ENCODE peak calls at places on chromosomes 5 and 9, in eight cellular contexts. U is brain microvascular endothelial cell; M is stomach; G is mesendoderm; J is mammary epithelial cell; R is left lung; Z is CD8-positive, alpha-beta T cell; A is aorta. N is an unnamed sample. For H3K27me3, the result is how much of the 10 kb centered on the place peaks cover.

GRCh38 chr9:114289106-114289505 is 33.8 kb upstream of the ORM1 start:
- DNase-seq in U (no peak), M (no peak), G (no peak), J (no peak), R (peak), Z (no peak), A (peak), N (no peak)

GRCh38 chr5:40106847-40107246 is 572.9 kb upstream of the PTGER4 start:
- DNase-seq in U (no peak), M (no peak), G (no peak), J (no peak), R (no peak), Z (no peak), A (no peak), N (no peak)

GRCh38 chr9:69762527-69762926 is 2.7 kb upstream of the PTAR1 start:
- DNase-seq in U (no peak), M (no peak), G (no peak), J (no peak), R (no peak), Z (no peak), A (no peak), N (no peak)

GRCh38 chr9:137582286-137582860 is 3.6 kb upstream of the DPH7 start:
- DNase-seq in U (no peak), M (peak), G (peak), J (no peak), R (no peak), Z (no peak), A (no peak), N (peak)

GRCh38 chr9:137195525-137196220 is 4.9 kb downstream of the TPRN start:
- DNase-seq in U (no peak), M (peak), G (no peak), J (no peak), R (no peak), Z (no peak), A (no peak), N (no peak)

GRCh38 chr5:168578506-168579205 is 512 bp downstream of the PANK3 start:
- DNase-seq in U (no peak), M (no peak), G (peak), J (no peak), R (no peak), Z (no peak), A (no peak), N (no peak)

GRCh38 chr9:109179801-109180523 is 12.9 kb upstream of the FRRS1L start:
- DNase-seq in U (no peak), M (no peak), G (no peak), J (no peak), R (no peak), Z (no peak), A (no peak), N (no peak)

GRCh38 chr9:137813651-137814415 is 63.7 kb upstream of the CACNA1B start:
- DNase-seq in U (no peak), M (no peak), G (no peak), J (peak), R (peak), Z (no peak), A (peak), N (peak)

GRCh38 chr5:143147918-143148317 is 255.6 kb downstream of the NR3C1 start:
- DNase-seq in U (no peak), M (no peak), G (no peak), J (no peak), R (no peak), Z (no peak), A (no peak), N (no peak)

GRCh38 chr9:124621371-124622328 is 114.5 kb upstream of the NR5A1 start:
- DNase-seq in U (peak), M (no peak), G (peak), J (peak), R (no peak), Z (peak), A (no peak), N (no peak)

GRCh38 chr5:97560176-97560993 is 377.3 kb upstream of the RIOK2 start:
- DNase-seq in U (no peak), M (no peak), G (no peak), J (peak), R (no peak), Z (no peak), A (no peak), N (no peak)

GRCh38 chr5:158727771-158728311 is 371.9 kb downstream of the EBF1 start:
- DNase-seq in U (peak), M (no peak), G (no peak), J (no peak), R (peak), Z (no peak), A (peak), N (no peak)

GRCh38 chr9:129569506-129570449 is 51.1 kb downstream of the C9orf50 start:
- DNase-seq in U (no peak), M (peak), G (peak), J (no peak), R (no peak), Z (no peak), A (no peak), N (peak)

GRCh38 chr5:122723606-122724352 is 51.1 kb upstream of the SNX2 start:
- DNase-seq in U (peak), M (no peak), G (peak), J (peak), R (no peak), Z (no peak), A (no peak), N (peak)

GRCh38 chr9:111926421-111926875 is 29.8 kb downstream of the UGCG start:
- DNase-seq in U (peak), M (no peak), G (no peak), J (no peak), R (peak), Z (peak), A (no peak), N (no peak)

GRCh38 chr5:119532637-119533036 is 80.3 kb downstream of the HSD17B4 start:
- DNase-seq in U (no peak), M (no peak), G (no peak), J (no peak), R (no peak), Z (no peak), A (no peak), N (no peak)

GRCh38 chr9:23822331-23823169 is 3.5 kb downstream of the ELAVL2 start:
- DNase-seq in U (no peak), M (no peak), G (peak), J (no peak), R (no peak), Z (no peak), A (peak), N (peak)

GRCh38 chr9:23825143-23825531 is 903 bp downstream of the ELAVL2 start:
- DNase-seq in U (no peak), M (no peak), G (peak), J (peak), R (no peak), Z (no peak), A (no peak), N (peak)

GRCh38 chr9:23826120-23826629 is at the start of gene ELAVL2:
- DNase-seq in U (peak), M (peak), G (peak), J (peak), R (peak), Z (no peak), A (peak), N (peak)

GRCh38 chr9:23825700-23826099 is 340 bp downstream of the ELAVL2 start:
- DNase-seq in U (no peak), M (no peak), G (no peak), J (no peak), R (no peak), Z (no peak), A (no peak), N (no peak)

DNA sequence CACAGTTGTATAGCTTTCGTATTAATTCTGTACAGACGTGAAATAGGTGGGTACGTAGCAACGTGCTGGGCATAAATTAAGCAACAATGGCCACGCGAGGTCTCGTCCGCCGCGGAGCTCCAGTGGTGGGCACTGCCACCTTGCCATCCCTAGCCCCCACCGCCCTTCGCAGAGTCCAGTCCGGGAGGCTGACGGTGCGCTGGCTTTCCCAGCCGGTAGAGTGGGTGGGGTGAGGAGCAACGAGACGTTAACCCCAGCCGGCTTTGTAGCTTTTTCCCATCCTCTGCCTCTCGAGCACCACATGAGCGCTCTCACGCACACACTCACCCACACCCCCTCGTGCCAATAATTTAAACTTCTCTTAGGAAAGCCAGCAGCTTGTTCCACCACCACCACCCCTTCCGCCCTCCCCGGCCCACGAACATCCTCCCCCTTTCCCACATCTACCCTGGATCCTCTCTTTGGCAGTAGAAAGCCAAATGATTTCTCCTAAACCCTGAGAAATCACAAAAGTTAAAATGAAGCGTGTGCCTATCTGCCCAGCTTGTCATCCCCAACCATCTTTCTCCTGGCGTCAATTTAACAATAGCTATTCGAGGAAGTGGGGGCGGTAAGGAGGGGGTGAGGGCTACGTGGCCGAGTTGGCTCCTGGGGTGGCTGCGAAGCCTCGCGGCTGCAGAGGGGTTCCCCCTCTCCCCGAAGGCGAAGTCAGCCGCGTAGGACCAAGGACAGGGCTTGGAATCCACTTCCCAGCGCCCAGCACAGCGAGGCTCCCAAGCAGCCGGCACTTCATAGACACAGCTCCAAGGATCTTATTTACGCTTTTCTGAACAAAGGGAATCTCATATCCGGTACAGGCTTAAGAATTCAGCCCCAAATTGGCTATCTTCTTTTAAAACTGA is 1.5 kb downstream of the ELAVL2 start:
- DNase-seq in U (no peak), M (no peak), G (peak), J (peak), R (no peak), Z (no peak), A (peak), N (peak)
- H3K27me3 ChIP-seq in U (under half), M (under half), G (under half), J (under half), R (half or more), Z (under half), A (under half), N (under half)

DNA sequence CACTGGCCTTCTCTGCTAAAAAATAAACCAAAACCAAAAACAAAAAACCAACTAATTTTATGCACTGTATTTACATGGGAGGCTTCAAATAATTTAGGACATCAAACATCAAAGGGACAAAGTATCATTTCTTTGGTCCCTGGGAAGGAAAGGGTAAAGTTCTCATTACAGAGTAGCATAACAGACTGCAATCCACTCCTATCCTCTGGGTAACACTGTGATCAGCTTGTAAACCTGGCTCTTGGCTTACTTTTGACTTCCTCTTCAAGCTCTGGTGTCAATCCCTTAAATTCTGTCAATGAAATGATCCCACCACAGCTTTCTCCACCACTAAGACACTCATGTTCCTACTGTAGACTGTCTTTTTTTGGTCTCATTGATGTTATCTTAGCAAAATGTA is 69.8 kb upstream of the VCAN start:
- DNase-seq in U (no peak), M (no peak), G (no peak), J (no peak), R (no peak), Z (no peak), A (no peak), N (no peak)
- H3K27me3 ChIP-seq in U (under half), M (under half), G (under half), J (under half), R (under half), Z (under half), A (under half), N (under half)

GRCh38 chr5:10363519-10364185 is 10.2 kb downstream of the MARCHF6 start:
- DNase-seq in U (no peak), M (no peak), G (no peak), J (no peak), R (no peak), Z (no peak), A (no peak), N (no peak)
- H3K27me3 ChIP-seq in U (under half), M (under half), G (under half), J (under half), R (under half), Z (under half), A (under half), N (under half)

DNA sequence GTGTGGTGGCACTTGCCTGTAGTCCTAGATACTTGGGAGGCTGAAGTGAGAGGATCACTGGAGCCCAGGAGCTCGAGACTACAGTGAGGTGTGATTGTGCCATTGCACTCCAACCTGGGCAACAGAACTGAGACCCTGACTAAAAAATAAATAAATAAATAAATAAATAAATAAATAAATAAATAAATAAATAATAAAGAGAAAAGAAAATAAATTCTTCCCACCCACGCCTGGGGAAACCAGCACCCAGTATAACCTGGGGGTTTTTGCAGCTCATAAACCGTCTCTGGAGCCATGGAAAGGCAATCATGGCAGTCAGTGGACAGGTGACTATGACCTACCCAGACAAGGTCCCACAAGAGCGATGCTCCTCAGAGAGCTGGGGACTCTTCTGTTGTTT is 7.9 kb downstream of the WNT8A start:
- DNase-seq in U (no peak), M (no peak), G (no peak), J (no peak), R (no peak), Z (no peak), A (no peak), N (no peak)
- H3K27me3 ChIP-seq in U (under half), M (under half), G (under half), J (under half), R (under half), Z (under half), A (under half), N (half or more)

DNA sequence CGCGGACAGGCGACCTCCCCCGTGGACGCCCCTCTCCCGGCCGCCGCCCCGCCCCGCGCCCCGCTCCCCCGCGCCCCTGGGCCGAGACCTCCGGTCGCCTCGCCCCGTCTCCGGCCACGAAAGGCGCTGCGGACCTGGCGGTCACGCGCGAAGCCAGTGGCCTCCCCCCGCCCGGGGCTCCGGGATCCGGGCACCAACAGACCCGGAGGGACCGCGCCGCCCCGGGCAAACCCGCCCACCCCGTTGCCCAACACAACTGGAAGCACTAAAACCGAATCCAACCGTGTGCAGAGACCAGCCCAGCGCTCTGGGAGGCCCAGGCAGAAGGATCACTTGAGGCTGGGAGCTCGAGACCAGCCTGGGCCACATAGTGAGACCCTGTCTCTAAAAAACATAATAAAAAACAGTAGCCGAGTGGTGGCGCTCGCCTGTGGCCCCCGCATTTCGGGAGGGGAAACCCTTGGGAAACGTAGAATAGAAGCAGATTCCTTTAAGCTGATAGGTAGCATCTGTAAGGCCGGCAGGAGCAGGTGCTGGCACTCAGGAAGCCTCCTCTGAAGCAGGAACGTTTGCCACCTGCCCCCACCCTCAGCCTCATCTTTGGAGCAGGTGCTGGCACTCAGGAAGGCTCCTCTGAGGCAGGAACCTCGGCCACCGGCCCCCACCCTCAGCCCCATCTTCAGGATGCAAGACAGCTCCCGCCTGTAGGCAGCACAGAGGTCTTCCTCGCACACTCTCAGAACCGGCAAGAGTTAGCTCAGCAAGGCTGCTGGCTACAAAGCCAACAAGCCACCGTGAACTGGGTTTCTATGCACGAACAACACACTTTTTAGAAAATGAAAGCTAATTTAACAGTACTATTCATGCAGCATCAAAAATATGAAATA is 4.6 kb upstream of the SLC9A3 start:
- DNase-seq in U (no peak), M (no peak), G (peak), J (no peak), R (no peak), Z (no peak), A (peak), N (peak)
- H3K27me3 ChIP-seq in U (half or more), M (under half), G (under half), J (under half), R (half or more), Z (under half), A (under half), N (under half)

GRCh38 chr5:73380052-73380451 is 68.5 kb downstream of the FOXD1 start:
- DNase-seq in U (no peak), M (no peak), G (no peak), J (no peak), R (no peak), Z (no peak), A (no peak), N (peak)
- H3K27me3 ChIP-seq in U (under half), M (under half), G (under half), J (under half), R (half or more), Z (under half), A (under half), N (under half)

DNA sequence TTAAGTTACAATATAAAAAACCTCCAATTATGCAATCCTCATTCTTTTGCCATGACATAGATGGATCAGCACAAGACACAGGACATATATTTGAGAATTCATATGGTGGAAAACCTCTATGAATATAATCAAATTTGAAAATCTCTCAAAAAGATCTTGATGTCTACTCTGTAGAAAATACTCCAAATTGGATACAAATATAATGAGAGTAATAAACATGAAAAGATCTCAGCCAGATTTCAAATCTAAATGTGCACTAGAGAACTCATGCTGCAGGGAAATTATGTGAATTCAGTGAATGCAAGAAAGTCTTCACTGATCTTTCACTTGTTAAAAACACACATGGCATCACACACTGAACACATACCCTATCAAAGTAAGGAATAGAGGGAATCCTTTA is 13.8 kb downstream of the PCDHB15 start:
- DNase-seq in U (no peak), M (no peak), G (no peak), J (no peak), R (no peak), Z (no peak), A (no peak), N (no peak)
- H3K27me3 ChIP-seq in U (under half), M (under half), G (under half), J (under half), R (under half), Z (under half), A (under half), N (under half)

GRCh38 chr9:21985964-21986667 is 8.1 kb downstream of the CDKN2A start:
- DNase-seq in U (no peak), M (no peak), G (no peak), J (no peak), R (no peak), Z (no peak), A (no peak), N (no peak)
- H3K27me3 ChIP-seq in U (under half), M (under half), G (under half), J (under half), R (half or more), Z (under half), A (under half), N (half or more)

GRCh38 chr9:132716007-132716406 is 45.7 kb downstream of the GTF3C4 start:
- DNase-seq in U (no peak), M (no peak), G (no peak), J (no peak), R (no peak), Z (no peak), A (no peak), N (no peak)
- H3K27me3 ChIP-seq in U (under half), M (under half), G (under half), J (under half), R (under half), Z (under half), A (under half), N (under half)

DNA sequence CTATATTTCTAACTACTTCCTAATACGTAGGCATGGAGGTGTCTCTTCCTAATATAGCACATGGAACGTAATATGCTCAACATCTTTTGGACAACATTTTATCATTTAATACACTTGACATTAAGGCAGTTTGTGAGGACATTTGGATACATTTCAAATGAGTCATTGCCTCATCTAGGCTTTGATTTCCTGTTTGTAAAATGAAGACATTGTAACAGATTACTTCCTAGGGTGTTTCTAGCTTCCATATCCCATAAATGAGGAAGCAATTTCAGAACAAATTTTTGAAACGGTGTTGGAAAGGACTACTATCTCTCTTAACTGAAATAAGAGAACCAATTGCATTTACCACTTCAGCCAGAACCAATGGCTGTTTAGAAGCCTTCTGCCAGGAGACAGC is 38.7 kb downstream of the SLC28A3 start:
- DNase-seq in U (no peak), M (no peak), G (no peak), J (no peak), R (no peak), Z (no peak), A (no peak), N (no peak)
- H3K27me3 ChIP-seq in U (under half), M (under half), G (under half), J (under half), R (under half), Z (under half), A (under half), N (under half)